ENCODE peak calls at places on chromosomes 6 and 20, in ten cellular contexts. One of them, this sample, is unnamed.

GRCh38 chr6:2616796-2617195 is 133.9 kb downstream of the MYLK4 start:
- DNase-seq in left lung: no peak
- DNase-seq in C1 segment of cervical spinal cord: no peak
- DNase-seq in hypothalamus: no peak
- DNase-seq in activated CD4-positive, CD25-positive, alpha-beta regulatory T cell: no peak
- DNase-seq in CD8-positive, alpha-beta T cell: no peak
- DNase-seq in NCI-H345: no peak
- DNase-seq in keratinocyte: no peak
- DNase-seq in EH: peak; percentile 53
- DNase-seq in SW480: no peak
- DNase-seq in this sample: no peak

GRCh38 chr6:167733740-167734661 is 92.7 kb upstream of the AFDN start:
- DNase-seq in left lung: no peak
- DNase-seq in C1 segment of cervical spinal cord: peak; percentile 23
- DNase-seq in hypothalamus: no peak
- DNase-seq in activated CD4-positive, CD25-positive, alpha-beta regulatory T cell: no peak
- DNase-seq in CD8-positive, alpha-beta T cell: no peak
- DNase-seq in NCI-H345: peak; percentile 20
- DNase-seq in keratinocyte: no peak
- DNase-seq in EH: no peak
- DNase-seq in SW480: peak; percentile 38
- DNase-seq in this sample: peak; percentile 71

GRCh38 chr6:5728726-5729434 is 277.8 kb downstream of the NRN1 start:
- DNase-seq in left lung: peak; percentile 78
- DNase-seq in C1 segment of cervical spinal cord: no peak
- DNase-seq in hypothalamus: no peak
- DNase-seq in activated CD4-positive, CD25-positive, alpha-beta regulatory T cell: no peak
- DNase-seq in CD8-positive, alpha-beta T cell: no peak
- DNase-seq in NCI-H345: peak; percentile 37
- DNase-seq in keratinocyte: no peak
- DNase-seq in EH: peak; percentile 30
- DNase-seq in SW480: no peak
- DNase-seq in this sample: peak; percentile 48

GRCh38 chr20:37969949-37970855 is 63.1 kb downstream of the TTI1 start:
- DNase-seq in left lung: no peak
- DNase-seq in C1 segment of cervical spinal cord: no peak
- DNase-seq in hypothalamus: no peak
- DNase-seq in activated CD4-positive, CD25-positive, alpha-beta regulatory T cell: no peak
- DNase-seq in CD8-positive, alpha-beta T cell: no peak
- DNase-seq in NCI-H345: no peak
- DNase-seq in keratinocyte: no peak
- DNase-seq in EH: peak; percentile 9
- DNase-seq in SW480: no peak
- DNase-seq in this sample: no peak

GRCh38 chr6:68760941-68761676 is 126.0 kb downstream of the ADGRB3 start:
- DNase-seq in left lung: no peak
- DNase-seq in C1 segment of cervical spinal cord: no peak
- DNase-seq in hypothalamus: peak; percentile 36
- DNase-seq in activated CD4-positive, CD25-positive, alpha-beta regulatory T cell: no peak
- DNase-seq in CD8-positive, alpha-beta T cell: no peak
- DNase-seq in NCI-H345: no peak
- DNase-seq in keratinocyte: no peak
- DNase-seq in EH: no peak
- DNase-seq in SW480: no peak
- DNase-seq in this sample: no peak

GRCh38 chr6:113464536-113464935 is 392.6 kb upstream of the MARCKS start:
- DNase-seq in left lung: no peak
- DNase-seq in C1 segment of cervical spinal cord: no peak
- DNase-seq in hypothalamus: no peak
- DNase-seq in activated CD4-positive, CD25-positive, alpha-beta regulatory T cell: no peak
- DNase-seq in CD8-positive, alpha-beta T cell: no peak
- DNase-seq in NCI-H345: no peak
- DNase-seq in keratinocyte: no peak
- DNase-seq in EH: peak; percentile 34
- DNase-seq in SW480: no peak
- DNase-seq in this sample: no peak

GRCh38 chr6:89375427-89375868 is 22.9 kb upstream of the UBE2J1 start:
- DNase-seq in left lung: peak; percentile 87
- DNase-seq in C1 segment of cervical spinal cord: no peak
- DNase-seq in hypothalamus: no peak
- DNase-seq in activated CD4-positive, CD25-positive, alpha-beta regulatory T cell: no peak
- DNase-seq in CD8-positive, alpha-beta T cell: peak; percentile 72
- DNase-seq in NCI-H345: peak; percentile 84
- DNase-seq in keratinocyte: no peak
- DNase-seq in EH: no peak
- DNase-seq in SW480: peak; percentile 79
- DNase-seq in this sample: no peak

GRCh38 chr6:96227135-96227534 is 211.4 kb downstream of the FUT9 start:
- DNase-seq in left lung: no peak
- DNase-seq in C1 segment of cervical spinal cord: no peak
- DNase-seq in hypothalamus: no peak
- DNase-seq in activated CD4-positive, CD25-positive, alpha-beta regulatory T cell: no peak
- DNase-seq in CD8-positive, alpha-beta T cell: no peak
- DNase-seq in NCI-H345: no peak
- DNase-seq in keratinocyte: no peak
- DNase-seq in EH: no peak
- DNase-seq in SW480: no peak
- DNase-seq in this sample: no peak

GRCh38 chr6:168345266-168345665 is 25.7 kb upstream of the DACT2 start:
- DNase-seq in left lung: peak; percentile 59
- DNase-seq in C1 segment of cervical spinal cord: no peak
- DNase-seq in hypothalamus: no peak
- DNase-seq in activated CD4-positive, CD25-positive, alpha-beta regulatory T cell: no peak
- DNase-seq in CD8-positive, alpha-beta T cell: no peak
- DNase-seq in NCI-H345: no peak
- DNase-seq in keratinocyte: no peak
- DNase-seq in EH: no peak
- DNase-seq in SW480: no peak
- DNase-seq in this sample: no peak

GRCh38 chr6:98832282-98833100 is 1.9 kb upstream of the POU3F2 start:
- DNase-seq in left lung: peak; percentile 80
- DNase-seq in C1 segment of cervical spinal cord: peak; percentile 87
- DNase-seq in hypothalamus: peak; percentile 83
- DNase-seq in activated CD4-positive, CD25-positive, alpha-beta regulatory T cell: no peak
- DNase-seq in CD8-positive, alpha-beta T cell: no peak
- DNase-seq in NCI-H345: peak; percentile 68
- DNase-seq in keratinocyte: peak; percentile 38
- DNase-seq in EH: peak; percentile 69
- DNase-seq in SW480: no peak
- DNase-seq in this sample: peak; percentile 66

GRCh38 chr6:71349395-71349794 is 60.8 kb downstream of the OGFRL1 start:
- DNase-seq in left lung: no peak
- DNase-seq in C1 segment of cervical spinal cord: no peak
- DNase-seq in hypothalamus: no peak
- DNase-seq in activated CD4-positive, CD25-positive, alpha-beta regulatory T cell: no peak
- DNase-seq in CD8-positive, alpha-beta T cell: no peak
- DNase-seq in NCI-H345: no peak
- DNase-seq in keratinocyte: no peak
- DNase-seq in EH: peak; percentile 54
- DNase-seq in SW480: peak; percentile 14
- DNase-seq in this sample: peak; percentile 71

GRCh38 chr6:163248051-163248450 is 166.5 kb upstream of the QKI start:
- DNase-seq in left lung: no peak
- DNase-seq in C1 segment of cervical spinal cord: peak; percentile 53
- DNase-seq in hypothalamus: peak; percentile 79
- DNase-seq in activated CD4-positive, CD25-positive, alpha-beta regulatory T cell: no peak
- DNase-seq in CD8-positive, alpha-beta T cell: no peak
- DNase-seq in NCI-H345: no peak
- DNase-seq in keratinocyte: no peak
- DNase-seq in EH: no peak
- DNase-seq in SW480: no peak
- DNase-seq in this sample: no peak

GRCh38 chr20:24163501-24163900 is 174.9 kb upstream of the GGTLC1 start:
- DNase-seq in left lung: no peak
- DNase-seq in C1 segment of cervical spinal cord: no peak
- DNase-seq in hypothalamus: no peak
- DNase-seq in activated CD4-positive, CD25-positive, alpha-beta regulatory T cell: no peak
- DNase-seq in CD8-positive, alpha-beta T cell: no peak
- DNase-seq in NCI-H345: no peak
- DNase-seq in keratinocyte: no peak
- DNase-seq in EH: no peak
- DNase-seq in SW480: no peak
- DNase-seq in this sample: peak; percentile 10

GRCh38 chr20:2004171-2004570 is 10.3 kb upstream of the PDYN start:
- DNase-seq in left lung: no peak
- DNase-seq in C1 segment of cervical spinal cord: no peak
- DNase-seq in hypothalamus: no peak
- DNase-seq in activated CD4-positive, CD25-positive, alpha-beta regulatory T cell: no peak
- DNase-seq in CD8-positive, alpha-beta T cell: no peak
- DNase-seq in NCI-H345: no peak
- DNase-seq in keratinocyte: no peak
- DNase-seq in EH: no peak
- DNase-seq in SW480: no peak
- DNase-seq in this sample: no peak

GRCh38 chr20:5919634-5920544 is 30.4 kb downstream of the TRMT6 start:
- DNase-seq in left lung: no peak
- DNase-seq in C1 segment of cervical spinal cord: no peak
- DNase-seq in hypothalamus: no peak
- DNase-seq in activated CD4-positive, CD25-positive, alpha-beta regulatory T cell: no peak
- DNase-seq in CD8-positive, alpha-beta T cell: no peak
- DNase-seq in NCI-H345: no peak
- DNase-seq in keratinocyte: peak; percentile 35
- DNase-seq in EH: no peak
- DNase-seq in SW480: no peak
- DNase-seq in this sample: peak; percentile 7

GRCh38 chr6:166815629-166816028 is 140.7 kb downstream of the RNASET2 start:
- DNase-seq in left lung: no peak
- DNase-seq in C1 segment of cervical spinal cord: no peak
- DNase-seq in hypothalamus: no peak
- DNase-seq in activated CD4-positive, CD25-positive, alpha-beta regulatory T cell: no peak
- DNase-seq in CD8-positive, alpha-beta T cell: no peak
- DNase-seq in NCI-H345: no peak
- DNase-seq in keratinocyte: no peak
- DNase-seq in EH: peak; percentile 6
- DNase-seq in SW480: no peak
- DNase-seq in this sample: peak; percentile 7

GRCh38 chr20:62663484-62664315 is 21.4 kb downstream of the SLCO4A1 start:
- DNase-seq in left lung: no peak
- DNase-seq in C1 segment of cervical spinal cord: no peak
- DNase-seq in hypothalamus: no peak
- DNase-seq in activated CD4-positive, CD25-positive, alpha-beta regulatory T cell: no peak
- DNase-seq in CD8-positive, alpha-beta T cell: no peak
- DNase-seq in NCI-H345: no peak
- DNase-seq in keratinocyte: no peak
- DNase-seq in EH: no peak
- DNase-seq in SW480: no peak
- DNase-seq in this sample: no peak

This sample was measured in astrocyte of the spinal cord.